ENCODE peak calls at places on chromosomes 16 and 17, in four cellular contexts. V, D, J and O are unnamed samples. For H3K36me3, the result is how much of the 10 kb centered on the place peaks cover.

GRCh38 chr17:74730491-74731346 is 6.3 kb upstream of the RAB37 start:
- DNase-seq in D (no peak), V (no peak), J (no peak), O (no peak)

GRCh38 chr17:27481327-27481726 is 25.1 kb downstream of the KSR1 start:
- DNase-seq in J (no peak), V (no peak), D (no peak), O (no peak)

GRCh38 chr16:80014241-80014939 is 413.9 kb upstream of the MAF start:
- DNase-seq in J (no peak), D (no peak), V (peak), O (no peak)

GRCh38 chr17:57284984-57285646 is 28.8 kb downstream of the MSI2 start:
- DNase-seq in V (no peak), D (no peak), J (no peak), O (no peak)

GRCh38 chr17:13030459-13031305 is 12.9 kb upstream of the ELAC2 start:
- DNase-seq in J (no peak), V (peak), D (peak), O (no peak)

GRCh38 chr17:65527381-65527780 is 34.1 kb downstream of the AXIN2 start:
- DNase-seq in V (no peak), J (no peak), D (no peak), O (no peak)

GRCh38 chr16:80580109-80580832 is 39.5 kb downstream of the DYNLRB2 start:
- DNase-seq in J (no peak), V (peak), D (peak), O (no peak)

GRCh38 chr16:68264128-68265077 is at the start of gene SLC7A6:
- DNase-seq in J (peak), V (peak), D (peak), O (no peak)

GRCh38 chr17:44281570-44281969 is 13.6 kb upstream of the SLC4A1 start:
- DNase-seq in V (no peak), D (no peak), J (no peak), O (no peak)

GRCh38 chr17:52035336-52035915 is 123.1 kb downstream of the CA10 start:
- DNase-seq in V (no peak), D (no peak), J (no peak), O (no peak)

GRCh38 chr16:80554037-80554436 is 13.2 kb downstream of the DYNLRB2 start:
- DNase-seq in J (no peak), D (no peak), V (no peak), O (no peak)

GRCh38 chr17:51711581-51711980 is 446.9 kb downstream of the CA10 start:
- DNase-seq in V (no peak), D (no peak), J (no peak), O (no peak)

GRCh38 chr17:72270530-72270929 is 149.7 kb downstream of the SOX9 start:
- DNase-seq in D (peak), J (no peak), V (no peak), O (no peak)

GRCh38 chr16:75433732-75434413 is 570 bp upstream of the CFDP1 start:
- DNase-seq in D (peak), J (peak), V (peak), O (peak)

GRCh38 chr16:79970551-79971236 is 370.2 kb upstream of the MAF start:
- DNase-seq in V (no peak), J (no peak), D (no peak), O (no peak)

GRCh38 chr17:9703781-9704082 is 58.4 kb downstream of the USP43 start:
- DNase-seq in V (no peak), J (no peak), D (no peak), O (no peak)

GRCh38 chr16:813204-813915 is 12.8 kb upstream of the GNG13 start:
- DNase-seq in D (peak), J (no peak), V (no peak), O (no peak)

GRCh38 chr16:88662222-88662842 is 559 bp downstream of the MVD start:
- DNase-seq in V (no peak), D (no peak), J (no peak), O (no peak)

GRCh38 chr16:11768850-11769249 is 26.2 kb upstream of the TXNDC11 start:
- DNase-seq in V (no peak), J (no peak), D (no peak), O (no peak)

DNA sequence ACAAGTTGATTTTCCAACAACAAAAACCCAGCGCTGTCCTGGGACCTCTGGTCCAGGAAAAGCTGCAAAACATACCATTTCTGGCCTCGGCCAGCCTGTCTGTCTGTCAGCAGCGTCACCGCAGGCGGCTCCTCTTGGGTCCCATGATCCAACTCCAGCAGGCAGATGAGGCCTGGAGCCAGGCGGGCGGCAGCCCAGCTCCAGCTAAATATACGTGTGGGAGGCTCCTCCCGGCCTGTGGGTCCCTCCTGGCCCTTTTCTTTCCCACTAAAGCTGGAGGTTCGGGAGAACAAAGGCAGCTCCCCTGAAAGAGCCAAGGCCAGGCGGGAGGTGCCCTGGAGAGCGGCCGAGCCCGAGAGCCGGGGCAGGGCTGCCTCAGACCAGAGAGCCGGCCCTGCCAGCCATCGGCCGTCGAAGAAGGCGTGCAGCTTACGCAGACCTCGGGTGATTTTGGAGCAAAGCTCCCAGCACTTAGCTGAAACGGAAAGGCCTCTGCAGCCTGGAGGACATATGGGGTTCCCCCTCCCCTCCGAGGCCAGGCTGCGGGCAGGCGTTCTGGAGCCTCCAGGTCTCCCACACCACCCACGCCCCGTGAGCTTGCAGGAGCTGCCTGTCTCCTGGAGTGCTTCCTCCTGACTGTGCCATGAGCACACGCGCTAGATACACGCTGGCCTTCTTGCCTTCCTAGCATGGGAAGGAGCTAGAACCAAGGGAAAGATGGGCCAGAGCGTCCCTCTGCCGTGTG is 19.9 kb upstream of the JPH3 start:
- DNase-seq in V (no peak), D (peak), J (no peak), O (peak)
- H3K4me3 ChIP-seq in V (no peak), D (peak), J (peak), O (no peak)

GRCh38 chr17:16438173-16438556 is 22.8 kb downstream of the TRPV2 start:
- DNase-seq in D (no peak), V (no peak), J (no peak), O (no peak)

GRCh38 chr17:16438557-16439302 is 23.4 kb downstream of the TRPV2 start:
- DNase-seq in V (peak), D (peak), J (peak), O (peak)

GRCh38 chr17:16439303-16439791 is 24.0 kb downstream of the TRPV2 start:
- DNase-seq in V (no peak), D (no peak), J (no peak), O (no peak)

GRCh38 chr17:16440814-16441629 is 25.7 kb downstream of the TRPV2 start:
- DNase-seq in J (no peak), D (no peak), V (no peak), O (no peak)

GRCh38 chr17:16439867-16440351 is 24.5 kb downstream of the TRPV2 start:
- DNase-seq in J (no peak), V (peak), D (no peak), O (no peak)
- H3K36me3 ChIP-seq in J (under half), V (under half), D (half or more), O (under half)

GRCh38 chr17:75835315-75835987 is 8.8 kb downstream of the UNC13D start:
- DNase-seq in J (no peak), V (no peak), D (no peak), O (no peak)

GRCh38 chr17:75834279-75834920 is 9.8 kb downstream of the UNC13D start:
- DNase-seq in J (no peak), D (no peak), V (no peak), O (no peak)

GRCh38 chr17:75837899-75838298 is 6.3 kb downstream of the UNC13D start:
- DNase-seq in J (no peak), D (no peak), V (no peak), O (no peak)

GRCh38 chr17:75838410-75838809 is 5.8 kb downstream of the UNC13D start:
- DNase-seq in D (no peak), J (no peak), V (no peak), O (no peak)

DNA sequence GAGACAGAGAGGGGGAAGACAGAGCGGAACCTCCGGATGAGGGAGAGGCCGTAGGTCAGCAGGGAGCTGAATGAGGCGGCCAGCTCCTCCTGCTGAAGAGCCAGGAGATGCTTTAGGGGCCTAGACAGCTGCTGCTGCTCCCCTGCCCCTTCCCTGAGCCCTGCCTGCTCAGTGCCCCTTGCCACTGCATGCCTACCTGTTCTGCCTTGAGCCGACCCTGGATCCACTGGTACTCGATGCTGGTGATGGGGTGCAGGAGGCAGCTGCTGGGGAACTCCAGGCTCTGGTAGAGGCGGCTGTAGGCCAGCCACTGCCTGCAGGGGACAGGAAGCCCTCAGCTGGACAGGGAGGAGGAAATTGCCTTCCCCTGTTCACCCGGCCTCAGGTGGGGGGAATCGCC is 7.6 kb downstream of the UNC13D start:
- DNase-seq in V (no peak), D (no peak), J (no peak), O (no peak)
- TF ChIP-seq CTCF in V (no peak), D (no peak), J (no peak), O (no peak)

DNA sequence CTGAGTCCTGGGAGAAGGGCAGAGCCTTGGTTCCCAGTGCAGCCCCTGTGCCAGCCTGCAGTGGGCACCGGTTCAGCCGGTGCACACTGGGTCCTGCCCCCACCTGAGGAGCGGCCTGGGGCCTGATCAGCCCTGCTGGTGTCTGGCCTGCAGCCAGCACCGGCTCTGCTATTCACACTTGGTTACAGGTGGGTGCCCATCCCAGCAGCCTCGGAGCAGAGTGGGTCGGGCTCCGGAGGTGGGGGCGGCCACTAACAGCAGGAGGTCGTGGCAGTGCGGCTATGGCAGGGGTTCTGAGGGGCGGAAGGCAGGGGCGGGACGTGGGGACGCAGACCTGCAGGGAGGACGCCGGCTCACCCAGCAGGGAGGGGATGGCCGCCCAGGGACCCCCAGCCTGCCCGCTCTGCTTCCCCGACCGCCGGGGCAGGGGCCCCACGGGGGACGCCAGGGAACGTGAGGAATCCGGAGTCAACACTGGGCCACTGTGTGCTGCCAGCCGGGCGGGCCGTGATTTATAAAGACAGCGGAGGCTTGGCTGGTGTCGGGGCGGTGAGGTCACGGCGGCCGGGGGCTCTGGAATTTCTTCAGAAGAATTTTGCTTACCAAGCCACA is 20.3 kb downstream of the METRNL start:
- DNase-seq in J (no peak), V (no peak), D (no peak), O (no peak)
- H3K4me3 ChIP-seq in J (peak), V (no peak), D (no peak), O (peak)

DNA sequence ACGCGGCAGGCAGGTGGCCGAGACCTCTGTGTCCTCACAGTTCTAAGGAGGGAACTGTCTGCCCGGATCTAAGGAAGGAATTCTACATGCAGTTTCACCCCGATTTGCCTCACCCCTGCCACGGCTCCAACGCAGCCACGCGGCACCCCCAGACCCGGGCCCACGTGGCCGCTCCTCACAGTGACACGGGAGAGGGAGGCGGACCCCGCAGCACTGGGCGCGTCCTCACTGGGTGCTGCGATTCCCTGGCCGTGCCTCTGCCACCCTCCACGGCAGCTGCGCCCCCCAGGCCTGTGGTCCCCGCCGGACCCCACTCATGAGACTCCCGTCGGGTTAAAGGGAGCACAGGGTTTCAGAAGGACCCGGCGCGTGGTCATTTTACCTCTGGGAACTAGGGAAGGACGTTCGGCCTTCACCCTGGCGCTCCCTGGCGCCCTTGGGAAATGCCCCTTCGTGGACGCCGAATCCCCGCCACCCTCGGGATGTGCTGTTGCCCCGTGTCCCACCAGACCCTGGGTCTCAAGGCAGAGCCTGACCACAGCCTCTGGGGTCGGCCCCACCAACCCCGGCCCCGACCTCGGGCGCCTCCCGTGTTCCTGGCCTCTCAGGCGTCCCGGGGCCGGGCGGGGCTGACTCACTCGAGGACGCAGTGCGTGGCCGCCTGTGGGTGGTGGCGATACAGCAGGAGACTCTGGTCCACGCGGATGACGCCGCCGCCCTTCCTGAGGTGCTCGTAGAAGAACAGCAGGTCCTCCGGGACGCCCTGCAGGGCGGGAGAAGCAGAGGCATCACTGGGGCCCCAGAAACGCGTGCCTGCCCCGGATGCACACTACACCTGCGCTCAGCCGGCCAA is 118.8 kb upstream of the METRNL start:
- DNase-seq in D (no peak), V (no peak), J (no peak), O (no peak)
- H3K36me3 ChIP-seq in D (under half), V (under half), J (under half), O (under half)